ENCODE peak calls at places on chromosomes 5 and 9, in six cellular contexts. Y is colonic mucosa; A is GM19239; G is non-pigmented ciliary epithelial cell; R is stomach; T is activated naive CD4-positive, alpha-beta T cell. E is an unnamed sample.

GRCh38 chr5:95973793-95974325 is 12.2 kb upstream of the ELL2 start:
- DNase-seq in R (no peak), G (peak), A (no peak), T (no peak), Y (no peak), E (no peak)

GRCh38 chr9:19049872-19050636 is 827 bp downstream of the RRAGA start:
- DNase-seq in G (no peak), T (no peak), Y (peak), A (no peak), R (no peak), E (no peak)

GRCh38 chr5:72485366-72486052 is 21.7 kb downstream of the ZNF366 start:
- DNase-seq in A (no peak), T (no peak), Y (no peak), R (no peak), G (no peak), E (no peak)

GRCh38 chr5:173800340-173800739 is 87.8 kb upstream of the CPEB4 start:
- DNase-seq in A (no peak), G (no peak), Y (no peak), R (no peak), T (no peak), E (no peak)

GRCh38 chr5:84603557-84604185 is 219.0 kb upstream of the EDIL3 start:
- DNase-seq in A (no peak), R (no peak), T (no peak), G (peak), Y (no peak), E (no peak)

GRCh38 chr5:51347704-51348103 is 35.5 kb upstream of the ISL1 start:
- DNase-seq in A (no peak), T (no peak), R (no peak), Y (no peak), G (no peak), E (no peak)

GRCh38 chr9:127415657-127416056 is 8.5 kb upstream of the ZNF79 start:
- DNase-seq in G (no peak), T (no peak), A (no peak), Y (no peak), R (no peak), E (no peak)

GRCh38 chr5:148147415-148147814 is 20.9 kb upstream of the SPINK14 start:
- DNase-seq in Y (peak), T (no peak), R (no peak), A (no peak), G (no peak), E (no peak)

GRCh38 chr5:119396265-119396664 is 40.4 kb downstream of the TNFAIP8 start:
- DNase-seq in G (no peak), A (no peak), T (no peak), Y (no peak), R (no peak), E (no peak)

GRCh38 chr5:87526131-87526530 is 113.4 kb upstream of the CCNH start:
- DNase-seq in G (peak), T (no peak), Y (no peak), R (no peak), A (no peak), E (no peak)

GRCh38 chr9:38186372-38187115 is 117.5 kb upstream of the SHB start:
- DNase-seq in Y (no peak), R (no peak), G (no peak), A (no peak), T (no peak), E (no peak)

GRCh38 chr5:60649288-60649917 is 50.6 kb downstream of the DEPDC1B start:
- DNase-seq in R (no peak), T (no peak), Y (no peak), G (no peak), A (peak), E (no peak)